ENCODE peak calls at places on chromosome 10, in nine cellular contexts. Q, I, Y, B, J, V, Z, C and D are unnamed samples.

GRCh38 chr10:3782456-3783312 is 2.3 kb downstream of the KLF6 start:
- DNase-seq in Q (no peak), I (no peak), Y (peak), B (no peak), J (peak), V (peak), Z (peak), C (peak), D (no peak)

GRCh38 chr10:4656576-4657194 is 169.3 kb upstream of the AKR1E2 start:
- DNase-seq in Q (peak), I (peak), Y (peak), B (peak), J (no peak), V (peak), Z (peak), C (peak), D (no peak)

GRCh38 chr10:5946786-5947185 is 30.6 kb downstream of the IL15RA start:
- DNase-seq in Q (no peak), I (no peak), Y (no peak), B (no peak), J (no peak), V (no peak), Z (no peak), C (no peak), D (no peak)

GRCh38 chr10:119541459-119542356 is 811 bp downstream of the RGS10 start:
- DNase-seq in Q (no peak), I (peak), Y (peak), B (no peak), J (peak), V (peak), Z (peak), C (no peak), D (no peak)

GRCh38 chr10:126646101-126646500 is 24.4 kb downstream of the C10orf90 start:
- DNase-seq in Q (no peak), I (no peak), Y (no peak), B (no peak), J (no peak), V (no peak), Z (no peak), C (peak), D (no peak)

GRCh38 chr10:130820880-130821482 is 490.5 kb downstream of the TCERG1L start:
- DNase-seq in Q (no peak), I (no peak), Y (no peak), B (no peak), J (no peak), V (no peak), Z (no peak), C (no peak), D (no peak)

GRCh38 chr10:119520283-119520682 is 22.2 kb downstream of the RGS10 start:
- DNase-seq in Q (no peak), I (no peak), Y (no peak), B (no peak), J (no peak), V (no peak), Z (no peak), C (no peak), D (no peak)

GRCh38 chr10:27663611-27664010 is 82.0 kb downstream of the MKX start:
- DNase-seq in Q (no peak), I (no peak), Y (no peak), B (no peak), J (no peak), V (no peak), Z (no peak), C (no peak), D (no peak)

GRCh38 chr10:104614245-104614831 is 26.8 kb upstream of the SORCS3 start:
- DNase-seq in Q (no peak), I (no peak), Y (no peak), B (peak), J (no peak), V (peak), Z (no peak), C (peak), D (no peak)

GRCh38 chr10:54909165-54909564 is 108.1 kb upstream of the PCDH15 start:
- DNase-seq in Q (no peak), I (no peak), Y (no peak), B (no peak), J (no peak), V (no peak), Z (no peak), C (no peak), D (no peak)

GRCh38 chr10:87547734-87548311 is 43.1 kb downstream of the MINPP1 start:
- DNase-seq in Q (no peak), I (no peak), Y (no peak), B (no peak), J (no peak), V (no peak), Z (no peak), C (peak), D (no peak)

GRCh38 chr10:50347394-50347802 is 96.1 kb upstream of the ASAH2 start:
- DNase-seq in Q (no peak), I (no peak), Y (no peak), B (no peak), J (no peak), V (no peak), Z (no peak), C (peak), D (no peak)

GRCh38 chr10:25695586-25695985 is 238.4 kb upstream of the MYO3A start:
- DNase-seq in Q (no peak), I (no peak), Y (no peak), B (no peak), J (no peak), V (no peak), Z (no peak), C (no peak), D (no peak)

GRCh38 chr10:120017731-120018130 is 125.2 kb downstream of the SEC23IP start:
- DNase-seq in Q (no peak), I (no peak), Y (no peak), B (no peak), J (no peak), V (no peak), Z (no peak), C (no peak), D (no peak)

GRCh38 chr10:114405011-114405350 is 679 bp upstream of the AFAP1L2 start:
- DNase-seq in Q (no peak), I (no peak), Y (no peak), B (no peak), J (no peak), V (no peak), Z (no peak), C (no peak), D (no peak)

GRCh38 chr10:84375011-84375410 is 46.6 kb downstream of the CCSER2 start:
- DNase-seq in Q (peak), I (peak), Y (peak), B (peak), J (no peak), V (peak), Z (no peak), C (peak), D (peak)

GRCh38 chr10:104076743-104077160 is 8.9 kb downstream of the COL17A1 start:
- DNase-seq in Q (peak), I (no peak), Y (no peak), B (no peak), J (no peak), V (no peak), Z (no peak), C (peak), D (peak)

GRCh38 chr10:67812007-67812406 is 26.0 kb downstream of the DNAJC12 start:
- DNase-seq in Q (no peak), I (no peak), Y (no peak), B (no peak), J (no peak), V (no peak), Z (no peak), C (no peak), D (no peak)